ENCODE peak calls at places on chromosomes 2 and 18, in eight cellular contexts. B, F, O, E, G, D, U and I are unnamed samples.
A peak's percentile ranks its signal among the peaks of the same experiment; 100 is the strongest.

GRCh38 chr2:4675295-4675694 is 971.9 kb downstream of the DCDC2C start:
- DNase-seq in B (no peak), F (no peak), O (no peak), E (no peak), G (no peak), D (no peak), U (no peak), I (no peak)

GRCh38 chr2:71640459-71640858 is 187.1 kb downstream of the DYSF start:
- DNase-seq in B (no peak), F (no peak), O (no peak), E (no peak), G (no peak), D (no peak), U (no peak), I (no peak)

GRCh38 chr18:31992836-31993575 is 25.6 kb upstream of the RNF125 start:
- DNase-seq in B (no peak), F (no peak), O (no peak), E (no peak), G (no peak), D (no peak), U (no peak), I (no peak)

GRCh38 chr2:205024822-205025518 is 479.7 kb downstream of the PARD3B start:
- DNase-seq in B (peak; percentile 97), F (no peak), O (peak; percentile 77), E (no peak), G (no peak), D (peak; percentile 94), U (peak; percentile 23), I (peak; percentile 84)

GRCh38 chr2:217065695-217066405 is 206.0 kb upstream of the TNP1 start:
- DNase-seq in B (peak; percentile 97), F (no peak), O (peak; percentile 97), E (no peak), G (no peak), D (peak; percentile 91), U (no peak), I (no peak)

GRCh38 chr2:180559766-180560165 is 420.6 kb upstream of the UBE2E3 start:
- DNase-seq in B (no peak), F (no peak), O (no peak), E (no peak), G (no peak), D (peak; percentile 25), U (no peak), I (no peak)

GRCh38 chr18:48467231-48467630 is 58.0 kb upstream of the ZBTB7C start:
- DNase-seq in B (no peak), F (no peak), O (no peak), E (no peak), G (no peak), D (no peak), U (no peak), I (no peak)

GRCh38 chr2:161269111-161269510 is 39.1 kb upstream of the PSMD14 start:
- DNase-seq in B (no peak), F (no peak), O (no peak), E (no peak), G (no peak), D (no peak), U (no peak), I (no peak)

GRCh38 chr2:47653909-47654789 is 128.8 kb upstream of the MSH6 start:
- DNase-seq in B (peak; percentile 26), F (peak; percentile 13), O (no peak), E (no peak), G (no peak), D (no peak), U (peak; percentile 36), I (no peak)

GRCh38 chr2:15072836-15073235 is 440.3 kb downstream of the LRATD1 start:
- DNase-seq in B (no peak), F (no peak), O (no peak), E (no peak), G (no peak), D (no peak), U (no peak), I (no peak)

GRCh38 chr18:48949606-48950535 is 894 bp downstream of the SMAD7 start:
- DNase-seq in B (peak; percentile 79), F (peak; percentile 35), O (no peak), E (no peak), G (no peak), D (peak; percentile 53), U (no peak), I (peak; percentile 84)